ENCODE peak calls at places on chromosomes 13 and 19, in five cellular contexts. One of them, this sample, is unnamed.
A peak's percentile ranks its signal among the peaks of the same experiment; 100 is the strongest.

GRCh38 chr13:31105020-31105800 is 56.5 kb downstream of the HSPH1 start:
- DNase-seq in breast epithelium: no peak
- DNase-seq in fibroblast of lung: peak; percentile 5
- DNase-seq in kidney: no peak
- DNase-seq in choroid plexus epithelial cell: peak; percentile 42
- DNase-seq in this sample: no peak

GRCh38 chr19:23887642-23888041 is 27.0 kb upstream of the ZNF726 start:
- DNase-seq in choroid plexus epithelial cell: no peak
- DNase-seq in kidney: no peak
- DNase-seq in breast epithelium: no peak
- DNase-seq in fibroblast of lung: no peak
- DNase-seq in this sample: no peak

GRCh38 chr13:64723735-64724134 is 2506.4 kb downstream of the PCDH9 start:
- DNase-seq in breast epithelium: no peak
- DNase-seq in kidney: no peak
- DNase-seq in fibroblast of lung: peak; percentile 61
- DNase-seq in choroid plexus epithelial cell: peak; percentile 90
- DNase-seq in this sample: no peak

GRCh38 chr19:53780506-53780905 is 43.6 kb downstream of the NLRP12 start:
- DNase-seq in breast epithelium: no peak
- DNase-seq in kidney: no peak
- DNase-seq in fibroblast of lung: no peak
- DNase-seq in choroid plexus epithelial cell: no peak
- DNase-seq in this sample: no peak

GRCh38 chr19:5693195-5694166 is 3.4 kb downstream of the RPL36 start:
- DNase-seq in kidney: no peak
- DNase-seq in choroid plexus epithelial cell: no peak
- DNase-seq in breast epithelium: no peak
- DNase-seq in fibroblast of lung: no peak
- DNase-seq in this sample: no peak

GRCh38 chr19:3518669-3519068 is 12.6 kb downstream of the FZR1 start:
- DNase-seq in breast epithelium: no peak
- DNase-seq in kidney: no peak
- DNase-seq in fibroblast of lung: no peak
- DNase-seq in choroid plexus epithelial cell: no peak
- DNase-seq in this sample: no peak

GRCh38 chr19:19261350-19262189 is 11.5 kb downstream of the TM6SF2 start:
- DNase-seq in choroid plexus epithelial cell: no peak
- DNase-seq in breast epithelium: no peak
- DNase-seq in fibroblast of lung: no peak
- DNase-seq in kidney: no peak
- DNase-seq in this sample: no peak

GRCh38 chr19:34888091-34888490 is 38.6 kb upstream of the ZNF30 start:
- DNase-seq in kidney: no peak
- DNase-seq in breast epithelium: no peak
- DNase-seq in choroid plexus epithelial cell: no peak
- DNase-seq in fibroblast of lung: no peak
- DNase-seq in this sample: no peak

GRCh38 chr19:11102944-11103343 is 13.7 kb downstream of the LDLR start:
- DNase-seq in choroid plexus epithelial cell: no peak
- DNase-seq in fibroblast of lung: no peak
- DNase-seq in breast epithelium: no peak
- DNase-seq in kidney: no peak
- DNase-seq in this sample: no peak

GRCh38 chr19:51460164-51460992 is 2.1 kb upstream of the SIGLEC8 start:
- DNase-seq in kidney: no peak
- DNase-seq in choroid plexus epithelial cell: peak; percentile 24
- DNase-seq in fibroblast of lung: no peak
- DNase-seq in breast epithelium: no peak
- DNase-seq in this sample: no peak

GRCh38 chr19:19531951-19532805 is 3.5 kb downstream of the YJEFN3 start:
- DNase-seq in breast epithelium: peak; percentile 62
- DNase-seq in kidney: peak; percentile 92
- DNase-seq in choroid plexus epithelial cell: peak; percentile 67
- DNase-seq in fibroblast of lung: peak; percentile 51
- DNase-seq in this sample: peak; percentile 89

GRCh38 chr19:55473201-55473600 is 3.2 kb upstream of the ZNF628 start:
- DNase-seq in fibroblast of lung: no peak
- DNase-seq in breast epithelium: no peak
- DNase-seq in choroid plexus epithelial cell: no peak
- DNase-seq in kidney: no peak
- DNase-seq in this sample: no peak

GRCh38 chr13:71374471-71375041 is 492.4 kb downstream of the DACH1 start:
- DNase-seq in breast epithelium: no peak
- DNase-seq in kidney: no peak
- DNase-seq in choroid plexus epithelial cell: peak; percentile 23
- DNase-seq in fibroblast of lung: peak; percentile 12
- DNase-seq in this sample: no peak

GRCh38 chr13:32901994-32902780 is 114.0 kb upstream of the KL start:
- DNase-seq in kidney: no peak
- DNase-seq in choroid plexus epithelial cell: peak; percentile 42
- DNase-seq in breast epithelium: no peak
- DNase-seq in fibroblast of lung: no peak
- DNase-seq in this sample: no peak

GRCh38 chr13:53104120-53104519 is 75.5 kb downstream of the OLFM4 start:
- DNase-seq in breast epithelium: no peak
- DNase-seq in fibroblast of lung: no peak
- DNase-seq in choroid plexus epithelial cell: no peak
- DNase-seq in kidney: no peak
- DNase-seq in this sample: no peak
- TF ChIP-seq CTCF in breast epithelium: no peak
- TF ChIP-seq CTCF in fibroblast of lung: no peak
- TF ChIP-seq CTCF in choroid plexus epithelial cell: no peak
- TF ChIP-seq CTCF in kidney: no peak
- TF ChIP-seq CTCF in this sample: no peak

GRCh38 chr13:43894438-43894837 is 14.7 kb downstream of the LACC1 start:
- DNase-seq in breast epithelium: no peak
- DNase-seq in kidney: no peak
- DNase-seq in choroid plexus epithelial cell: peak; percentile 44
- DNase-seq in fibroblast of lung: peak; percentile 18
- DNase-seq in this sample: no peak
- TF ChIP-seq CTCF in breast epithelium: no peak
- TF ChIP-seq CTCF in kidney: no peak
- TF ChIP-seq CTCF in choroid plexus epithelial cell: peak; percentile 42
- TF ChIP-seq CTCF in fibroblast of lung: no peak
- TF ChIP-seq CTCF in this sample: no peak

GRCh38 chr19:29259867-29260281 is 46.9 kb upstream of the UQCRFS1 start:
- DNase-seq in kidney: no peak
- DNase-seq in fibroblast of lung: no peak
- DNase-seq in breast epithelium: no peak
- DNase-seq in choroid plexus epithelial cell: no peak
- DNase-seq in this sample: no peak

GRCh38 chr19:29263305-29264080 is 50.5 kb upstream of the UQCRFS1 start:
- DNase-seq in fibroblast of lung: peak; percentile 30
- DNase-seq in kidney: no peak
- DNase-seq in choroid plexus epithelial cell: peak; percentile 37
- DNase-seq in breast epithelium: no peak
- DNase-seq in this sample: no peak

GRCh38 chr19:29259153-29259552 is 46.2 kb upstream of the UQCRFS1 start:
- DNase-seq in breast epithelium: no peak
- DNase-seq in kidney: no peak
- DNase-seq in fibroblast of lung: no peak
- DNase-seq in choroid plexus epithelial cell: peak; percentile 11
- DNase-seq in this sample: no peak

GRCh38 chr19:29262085-29262484 is 49.1 kb upstream of the UQCRFS1 start:
- DNase-seq in kidney: no peak
- DNase-seq in breast epithelium: no peak
- DNase-seq in choroid plexus epithelial cell: no peak
- DNase-seq in fibroblast of lung: no peak
- DNase-seq in this sample: no peak

GRCh38 chr19:29260477-29261317 is 47.7 kb upstream of the UQCRFS1 start:
- DNase-seq in breast epithelium: no peak
- DNase-seq in kidney: no peak
- DNase-seq in choroid plexus epithelial cell: peak; percentile 18
- DNase-seq in fibroblast of lung: no peak
- DNase-seq in this sample: no peak
- TF ChIP-seq CTCF in breast epithelium: peak; percentile 13
- TF ChIP-seq CTCF in kidney: peak; percentile 46
- TF ChIP-seq CTCF in choroid plexus epithelial cell: peak; percentile 45
- TF ChIP-seq CTCF in fibroblast of lung: peak; percentile 30
- TF ChIP-seq CTCF in this sample: peak; percentile 50

GRCh38 chr13:91804724-91805123 is 406.3 kb downstream of the GPC5 start:
- DNase-seq in choroid plexus epithelial cell: no peak
- DNase-seq in breast epithelium: no peak
- DNase-seq in kidney: no peak
- DNase-seq in fibroblast of lung: no peak
- DNase-seq in this sample: no peak

GRCh38 chr13:91802957-91803356 is 404.5 kb downstream of the GPC5 start:
- DNase-seq in kidney: no peak
- DNase-seq in choroid plexus epithelial cell: no peak
- DNase-seq in fibroblast of lung: no peak
- DNase-seq in breast epithelium: no peak
- DNase-seq in this sample: no peak

GRCh38 chr13:91809161-91809560 is 410.7 kb downstream of the GPC5 start:
- DNase-seq in choroid plexus epithelial cell: no peak
- DNase-seq in kidney: no peak
- DNase-seq in fibroblast of lung: no peak
- DNase-seq in breast epithelium: no peak
- DNase-seq in this sample: no peak

DNA sequence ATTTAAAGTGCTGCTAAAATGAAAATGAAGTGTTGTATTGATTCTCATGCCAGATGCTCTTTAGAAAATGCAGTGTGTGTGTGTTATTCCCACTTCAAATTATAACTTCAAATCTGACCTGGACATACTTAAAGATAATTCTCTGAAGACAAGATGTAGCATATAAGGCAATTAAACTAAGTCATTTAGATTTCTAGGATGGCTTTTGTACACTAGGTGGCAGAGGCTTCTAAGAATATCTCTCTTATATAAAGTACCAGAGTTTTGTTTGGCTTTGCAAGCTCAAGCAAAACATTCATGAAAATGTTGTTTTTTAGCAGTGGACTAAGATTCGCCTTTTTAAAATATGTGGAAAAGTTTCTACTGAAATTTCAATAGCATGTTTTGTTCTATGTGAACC is 407.2 kb downstream of the GPC5 start:
- DNase-seq in choroid plexus epithelial cell: peak; percentile 35
- DNase-seq in kidney: no peak
- DNase-seq in breast epithelium: no peak
- DNase-seq in fibroblast of lung: peak; percentile 16
- DNase-seq in this sample: no peak
- TF ChIP-seq CTCF in choroid plexus epithelial cell: peak; percentile 35
- TF ChIP-seq CTCF in kidney: no peak
- TF ChIP-seq CTCF in breast epithelium: no peak
- TF ChIP-seq CTCF in fibroblast of lung: no peak
- TF ChIP-seq CTCF in this sample: peak; percentile 40

DNA sequence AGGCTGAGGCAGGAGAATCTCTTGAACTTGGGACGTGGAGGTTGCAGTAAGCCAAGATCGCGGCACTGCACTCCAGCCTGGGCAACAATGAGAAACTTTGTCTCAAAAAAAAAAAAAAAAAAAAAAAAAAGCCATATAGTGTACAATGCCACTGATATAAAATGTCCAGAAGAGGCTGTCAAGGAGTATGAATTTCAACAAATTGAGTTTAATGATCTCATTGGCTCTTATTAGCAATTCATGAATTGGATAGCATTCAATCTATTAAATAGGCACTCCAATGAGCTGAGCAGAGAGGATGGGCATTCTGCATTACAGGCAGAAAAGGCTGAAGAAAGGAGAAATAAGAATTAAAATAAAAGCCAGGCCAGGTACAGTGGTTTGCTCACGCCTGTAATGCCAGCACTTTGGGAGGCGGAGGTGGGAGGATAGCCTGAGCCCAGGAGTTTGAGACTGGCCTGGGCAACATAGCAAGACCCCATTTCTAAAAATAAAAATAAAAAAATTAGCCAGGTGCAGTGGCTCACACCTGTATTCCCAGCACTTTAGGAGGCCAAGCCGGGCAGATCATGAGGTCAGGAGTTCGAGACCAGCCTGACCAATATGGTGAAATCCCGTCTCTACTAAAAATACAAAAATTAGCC is 757 bp upstream of the LMNB2 start:
- DNase-seq in kidney: no peak
- DNase-seq in fibroblast of lung: no peak
- DNase-seq in choroid plexus epithelial cell: no peak
- DNase-seq in breast epithelium: no peak
- DNase-seq in this sample: no peak
- TF ChIP-seq CTCF in kidney: no peak
- TF ChIP-seq CTCF in fibroblast of lung: no peak
- TF ChIP-seq CTCF in choroid plexus epithelial cell: no peak
- TF ChIP-seq CTCF in breast epithelium: no peak
- TF ChIP-seq CTCF in this sample: no peak

GRCh38 chr13:49498211-49498610 is 2.5 kb downstream of the PHF11 start:
- DNase-seq in fibroblast of lung: no peak
- DNase-seq in breast epithelium: no peak
- DNase-seq in kidney: no peak
- DNase-seq in choroid plexus epithelial cell: no peak
- DNase-seq in this sample: no peak
- TF ChIP-seq CTCF in fibroblast of lung: no peak
- TF ChIP-seq CTCF in breast epithelium: no peak
- TF ChIP-seq CTCF in kidney: no peak
- TF ChIP-seq CTCF in choroid plexus epithelial cell: no peak
- TF ChIP-seq CTCF in this sample: no peak

DNA sequence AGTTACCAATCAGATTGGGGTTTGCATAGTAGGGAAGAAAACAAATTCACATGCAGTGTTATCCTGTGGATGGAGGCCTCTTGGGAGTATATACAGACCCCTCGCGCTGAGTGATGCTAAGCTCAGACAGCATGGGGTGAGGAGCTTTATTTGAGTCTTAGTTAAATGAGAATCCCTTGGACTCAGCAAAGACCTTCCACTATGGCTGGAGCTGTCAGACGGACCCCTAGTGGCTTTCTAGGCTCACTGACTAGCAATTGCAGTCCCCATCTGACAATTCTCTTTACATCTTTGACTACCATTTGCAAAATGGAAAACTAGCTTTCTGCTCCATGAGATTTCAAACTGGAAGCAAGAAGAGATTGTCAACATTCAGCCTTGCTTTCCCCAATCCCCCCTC is 90.4 kb downstream of the STOML3 start:
- DNase-seq in choroid plexus epithelial cell: peak; percentile 13
- DNase-seq in fibroblast of lung: no peak
- DNase-seq in kidney: no peak
- DNase-seq in breast epithelium: no peak
- DNase-seq in this sample: peak; percentile 48
- TF ChIP-seq CTCF in choroid plexus epithelial cell: peak; percentile 50
- TF ChIP-seq CTCF in fibroblast of lung: no peak
- TF ChIP-seq CTCF in kidney: no peak
- TF ChIP-seq CTCF in breast epithelium: no peak
- TF ChIP-seq CTCF in this sample: peak; percentile 39

DNA sequence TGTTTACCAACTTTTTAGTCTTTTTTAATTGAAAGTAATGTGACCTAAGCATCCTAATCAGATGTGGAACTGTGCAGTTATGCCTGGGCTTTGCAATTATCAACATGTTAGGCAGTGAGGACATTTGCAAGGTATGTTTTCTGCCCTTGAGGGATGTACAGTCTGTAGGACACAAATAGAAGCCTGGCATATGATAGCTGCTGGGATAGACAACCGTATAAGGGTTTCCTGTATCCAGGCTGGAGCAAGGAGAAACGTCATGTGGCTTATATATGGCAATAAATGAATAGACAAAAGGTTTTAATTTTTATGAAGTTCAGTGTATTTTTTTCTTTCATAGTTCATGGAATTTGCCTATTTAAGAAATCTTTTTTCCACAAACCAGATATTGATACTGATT is 2.0 kb upstream of the VPS36 start:
- DNase-seq in breast epithelium: no peak
- DNase-seq in kidney: no peak
- DNase-seq in fibroblast of lung: no peak
- DNase-seq in choroid plexus epithelial cell: no peak
- DNase-seq in this sample: no peak
- TF ChIP-seq CTCF in breast epithelium: no peak
- TF ChIP-seq CTCF in kidney: no peak
- TF ChIP-seq CTCF in fibroblast of lung: no peak
- TF ChIP-seq CTCF in choroid plexus epithelial cell: no peak
- TF ChIP-seq CTCF in this sample: no peak

This sample was measured in D721Med.